ENCODE peak calls at places on chromosomes 7 and 10, in six cellular contexts. One of them, this sample, is unnamed.

GRCh38 chr7:117010375-117011133 is 57.3 kb downstream of the ST7 start:
- DNase-seq in naive thymus-derived CD8-positive, alpha-beta T cell: no peak
- DNase-seq in GM04503: no peak
- DNase-seq in G401: no peak
- DNase-seq in Panc1: no peak
- DNase-seq in NCI-H187: no peak
- DNase-seq in this sample: no peak

GRCh38 chr7:117385340-117386124 is 41.8 kb downstream of the ASZ1 start:
- DNase-seq in naive thymus-derived CD8-positive, alpha-beta T cell: no peak
- DNase-seq in GM04503: no peak
- DNase-seq in G401: peak
- DNase-seq in Panc1: peak
- DNase-seq in NCI-H187: no peak
- DNase-seq in this sample: no peak

GRCh38 chr10:42864575-42864974 is 82.0 kb downstream of the BMS1 start:
- DNase-seq in naive thymus-derived CD8-positive, alpha-beta T cell: no peak
- DNase-seq in GM04503: no peak
- DNase-seq in G401: no peak
- DNase-seq in Panc1: no peak
- DNase-seq in NCI-H187: no peak
- DNase-seq in this sample: peak

GRCh38 chr7:290554-291301 is 758 bp downstream of the FOXL3 start:
- DNase-seq in naive thymus-derived CD8-positive, alpha-beta T cell: no peak
- DNase-seq in GM04503: no peak
- DNase-seq in G401: no peak
- DNase-seq in Panc1: no peak
- DNase-seq in NCI-H187: no peak
- DNase-seq in this sample: no peak

GRCh38 chr10:90461437-90462155 is 396.2 kb downstream of the HTR7 start:
- DNase-seq in naive thymus-derived CD8-positive, alpha-beta T cell: no peak
- DNase-seq in GM04503: no peak
- DNase-seq in G401: no peak
- DNase-seq in Panc1: no peak
- DNase-seq in NCI-H187: no peak
- DNase-seq in this sample: peak

GRCh38 chr7:40611472-40611871 is 476.7 kb downstream of the SUGCT start:
- DNase-seq in naive thymus-derived CD8-positive, alpha-beta T cell: no peak
- DNase-seq in GM04503: no peak
- DNase-seq in G401: no peak
- DNase-seq in Panc1: no peak
- DNase-seq in NCI-H187: no peak
- DNase-seq in this sample: no peak

GRCh38 chr7:80466638-80467037 is 45.2 kb downstream of the GNAT3 start:
- DNase-seq in naive thymus-derived CD8-positive, alpha-beta T cell: no peak
- DNase-seq in GM04503: no peak
- DNase-seq in G401: no peak
- DNase-seq in Panc1: no peak
- DNase-seq in NCI-H187: no peak
- DNase-seq in this sample: peak

GRCh38 chr7:143290293-143290692 is 2.1 kb downstream of the CASP2 start:
- DNase-seq in naive thymus-derived CD8-positive, alpha-beta T cell: no peak
- DNase-seq in GM04503: no peak
- DNase-seq in G401: no peak
- DNase-seq in Panc1: no peak
- DNase-seq in NCI-H187: no peak
- DNase-seq in this sample: no peak

GRCh38 chr10:63133056-63133786 is at the start of gene NRBF2:
- DNase-seq in naive thymus-derived CD8-positive, alpha-beta T cell: peak
- DNase-seq in GM04503: peak
- DNase-seq in G401: peak
- DNase-seq in Panc1: peak
- DNase-seq in NCI-H187: peak
- DNase-seq in this sample: peak

GRCh38 chr10:77970869-77971803 is 44.6 kb upstream of the DLG5 start:
- DNase-seq in naive thymus-derived CD8-positive, alpha-beta T cell: no peak
- DNase-seq in GM04503: peak
- DNase-seq in G401: no peak
- DNase-seq in Panc1: peak
- DNase-seq in NCI-H187: no peak
- DNase-seq in this sample: peak

GRCh38 chr7:105050493-105050892 is 36.5 kb downstream of the KMT2E start:
- DNase-seq in naive thymus-derived CD8-positive, alpha-beta T cell: no peak
- DNase-seq in GM04503: no peak
- DNase-seq in G401: no peak
- DNase-seq in Panc1: no peak
- DNase-seq in NCI-H187: no peak
- DNase-seq in this sample: peak

GRCh38 chr7:104123786-104124185 is 84.0 kb downstream of the ORC5 start:
- DNase-seq in naive thymus-derived CD8-positive, alpha-beta T cell: no peak
- DNase-seq in GM04503: no peak
- DNase-seq in G401: no peak
- DNase-seq in Panc1: no peak
- DNase-seq in NCI-H187: no peak
- DNase-seq in this sample: no peak

GRCh38 chr10:128211953-128212727 is 85.9 kb upstream of the MKI67 start:
- DNase-seq in naive thymus-derived CD8-positive, alpha-beta T cell: peak
- DNase-seq in GM04503: no peak
- DNase-seq in G401: peak
- DNase-seq in Panc1: no peak
- DNase-seq in NCI-H187: peak
- DNase-seq in this sample: peak

GRCh38 chr10:47412869-47413268 is 28.8 kb upstream of the ZNF488 start:
- DNase-seq in naive thymus-derived CD8-positive, alpha-beta T cell: no peak
- DNase-seq in GM04503: no peak
- DNase-seq in G401: no peak
- DNase-seq in Panc1: no peak
- DNase-seq in NCI-H187: no peak
- DNase-seq in this sample: no peak

GRCh38 chr10:32376027-32376426 is 29.1 kb upstream of the EPC1 start:
- DNase-seq in naive thymus-derived CD8-positive, alpha-beta T cell: no peak
- DNase-seq in GM04503: no peak
- DNase-seq in G401: no peak
- DNase-seq in Panc1: no peak
- DNase-seq in NCI-H187: no peak
- DNase-seq in this sample: no peak

GRCh38 chr10:119625570-119626280 is 25.5 kb upstream of the BAG3 start:
- DNase-seq in naive thymus-derived CD8-positive, alpha-beta T cell: no peak
- DNase-seq in GM04503: no peak
- DNase-seq in G401: no peak
- DNase-seq in Panc1: no peak
- DNase-seq in NCI-H187: no peak
- DNase-seq in this sample: no peak

GRCh38 chr7:47795631-47796030 is 152.6 kb downstream of the PKD1L1 start:
- DNase-seq in naive thymus-derived CD8-positive, alpha-beta T cell: no peak
- DNase-seq in GM04503: peak
- DNase-seq in G401: no peak
- DNase-seq in Panc1: no peak
- DNase-seq in NCI-H187: no peak
- DNase-seq in this sample: no peak

GRCh38 chr7:27689045-27689877 is 26.6 kb upstream of the HIBADH start:
- DNase-seq in naive thymus-derived CD8-positive, alpha-beta T cell: no peak
- DNase-seq in GM04503: no peak
- DNase-seq in G401: no peak
- DNase-seq in Panc1: no peak
- DNase-seq in NCI-H187: no peak
- DNase-seq in this sample: peak

GRCh38 chr10:31704195-31704594 is 224.4 kb downstream of the ARHGAP12 start:
- DNase-seq in naive thymus-derived CD8-positive, alpha-beta T cell: no peak
- DNase-seq in GM04503: no peak
- DNase-seq in G401: no peak
- DNase-seq in Panc1: no peak
- DNase-seq in NCI-H187: no peak
- DNase-seq in this sample: no peak

GRCh38 chr10:70752571-70752970 is 32.6 kb downstream of the TBATA start:
- DNase-seq in naive thymus-derived CD8-positive, alpha-beta T cell: no peak
- DNase-seq in GM04503: no peak
- DNase-seq in G401: no peak
- DNase-seq in Panc1: no peak
- DNase-seq in NCI-H187: no peak
- DNase-seq in this sample: no peak

GRCh38 chr7:13179011-13179574 is 491.7 kb downstream of the ARL4A start:
- DNase-seq in naive thymus-derived CD8-positive, alpha-beta T cell: no peak
- DNase-seq in GM04503: no peak
- DNase-seq in G401: peak
- DNase-seq in Panc1: no peak
- DNase-seq in NCI-H187: no peak
- DNase-seq in this sample: peak

GRCh38 chr10:86793696-86794095 is 37.3 kb downstream of the BMPR1A start:
- DNase-seq in naive thymus-derived CD8-positive, alpha-beta T cell: no peak
- DNase-seq in GM04503: no peak
- DNase-seq in G401: no peak
- DNase-seq in Panc1: no peak
- DNase-seq in NCI-H187: no peak
- DNase-seq in this sample: peak

GRCh38 chr7:98107313-98107691 is 640 bp downstream of the LMTK2 start:
- DNase-seq in naive thymus-derived CD8-positive, alpha-beta T cell: peak
- DNase-seq in GM04503: no peak
- DNase-seq in G401: peak
- DNase-seq in Panc1: no peak
- DNase-seq in NCI-H187: no peak
- DNase-seq in this sample: no peak

GRCh38 chr10:88270871-88271713 is 312.0 kb downstream of the RNLS start:
- DNase-seq in naive thymus-derived CD8-positive, alpha-beta T cell: peak
- DNase-seq in GM04503: peak
- DNase-seq in G401: no peak
- DNase-seq in Panc1: no peak
- DNase-seq in NCI-H187: no peak
- DNase-seq in this sample: no peak

GRCh38 chr10:131681122-131681521 is 219.7 kb upstream of the PPP2R2D start:
- DNase-seq in naive thymus-derived CD8-positive, alpha-beta T cell: no peak
- DNase-seq in GM04503: no peak
- DNase-seq in G401: no peak
- DNase-seq in Panc1: no peak
- DNase-seq in NCI-H187: no peak
- DNase-seq in this sample: no peak

GRCh38 chr7:132516042-132516840 is 60.0 kb downstream of the PLXNA4 start:
- DNase-seq in naive thymus-derived CD8-positive, alpha-beta T cell: no peak
- DNase-seq in GM04503: peak
- DNase-seq in G401: no peak
- DNase-seq in Panc1: no peak
- DNase-seq in NCI-H187: no peak
- DNase-seq in this sample: peak

This sample was measured in mesendoderm.